ENCODE peak calls at places on chromosomes 6 and 20, in eight cellular contexts. X, F, E, L, D, T, N and Q are unnamed samples.

GRCh38 chr6:73058736-73059135 is 166.6 kb downstream of the KHDC1L start:
- DNase-seq in T (no peak), F (no peak), L (no peak), D (no peak), E (no peak), N (no peak), X (no peak), Q (no peak)

GRCh38 chr6:133893324-133893692 is 4.4 kb downstream of the TCF21 start:
- DNase-seq in D (no peak), X (no peak), E (no peak), F (no peak), L (no peak), N (no peak), T (no peak), Q (no peak)

GRCh38 chr20:38878798-38879197 is 47.4 kb upstream of the FAM83D start:
- DNase-seq in E (no peak), T (no peak), N (no peak), L (no peak), X (no peak), D (no peak), F (no peak), Q (no peak)

GRCh38 chr6:26270903-26271639 is 93.9 kb upstream of the BTN3A2 start:
- DNase-seq in E (no peak), L (peak; percentile 75), F (no peak), X (peak; percentile 84), T (peak; percentile 17), D (peak; percentile 77), N (peak; percentile 82), Q (no peak)

GRCh38 chr6:16929814-16930213 is 168.6 kb upstream of the ATXN1 start:
- DNase-seq in E (no peak), X (no peak), N (no peak), L (no peak), T (no peak), D (no peak), F (no peak), Q (no peak)

GRCh38 chr6:296151-297122 is 4.2 kb downstream of the DUSP22 start:
- DNase-seq in X (peak; percentile 34), E (no peak), T (no peak), N (no peak), L (no peak), D (peak; percentile 76), F (no peak), Q (no peak)

GRCh38 chr6:4892785-4893485 is 110.9 kb downstream of the RPP40 start:
- DNase-seq in F (no peak), D (no peak), N (no peak), X (no peak), L (no peak), T (no peak), E (no peak), Q (no peak)

GRCh38 chr6:125354649-125355048 is 52.9 kb upstream of the HDDC2 start:
- DNase-seq in L (no peak), D (no peak), X (no peak), T (no peak), E (no peak), F (no peak), N (no peak), Q (no peak)

GRCh38 chr6:21299216-21299615 is 294.3 kb upstream of the SOX4 start:
- DNase-seq in L (no peak), N (no peak), T (no peak), X (no peak), E (no peak), F (no peak), D (no peak), Q (no peak)

GRCh38 chr6:92827104-92827503 is 592.3 kb downstream of the EPHA7 start:
- DNase-seq in D (no peak), L (no peak), T (no peak), N (no peak), F (no peak), E (no peak), X (no peak), Q (no peak)

GRCh38 chr20:25077610-25078169 is 4.3 kb downstream of the VSX1 start:
- DNase-seq in F (peak; percentile 60), L (no peak), N (peak; percentile 66), E (no peak), X (no peak), D (peak; percentile 74), T (no peak), Q (peak; percentile 26)

GRCh38 chr6:7787137-7787575 is 61.3 kb downstream of the BMP6 start:
- DNase-seq in D (no peak), E (no peak), T (no peak), N (peak; percentile 43), X (no peak), L (no peak), F (no peak), Q (no peak)

GRCh38 chr6:86706449-86706848 is 230.9 kb upstream of the HTR1E start:
- DNase-seq in L (no peak), F (no peak), X (no peak), T (no peak), D (no peak), N (no peak), E (no peak), Q (no peak)

GRCh38 chr20:37580069-37580468 is 52.4 kb upstream of the BLCAP start:
- DNase-seq in L (no peak), D (no peak), E (no peak), N (no peak), T (no peak), F (no peak), X (no peak), Q (no peak)

GRCh38 chr6:90231308-90231707 is 65.3 kb downstream of the BACH2 start:
- DNase-seq in F (no peak), D (no peak), L (no peak), X (no peak), T (no peak), N (no peak), E (no peak), Q (no peak)

GRCh38 chr6:38322123-38322522 is 317.6 kb downstream of the BTBD9 start:
- DNase-seq in E (no peak), X (no peak), L (no peak), D (no peak), T (no peak), F (no peak), N (no peak), Q (no peak)

GRCh38 chr20:37071481-37071911 is 24.3 kb downstream of the RBL1 start:
- DNase-seq in E (peak; percentile 56), F (no peak), T (no peak), N (no peak), X (peak; percentile 30), L (no peak), D (no peak), Q (no peak)

GRCh38 chr6:28606424-28607391 is 81.0 kb downstream of the GPX5 start:
- DNase-seq in N (peak; percentile 57), E (no peak), T (no peak), F (peak; percentile 83), L (no peak), X (no peak), D (no peak), Q (no peak)

GRCh38 chr6:164442572-164442971 is 866.8 kb downstream of the C6orf118 start:
- DNase-seq in N (no peak), D (no peak), L (no peak), T (no peak), F (no peak), E (no peak), X (no peak), Q (no peak)

GRCh38 chr6:45448417-45449389 is 71.0 kb upstream of the SUPT3H start:
- DNase-seq in E (no peak), N (no peak), D (no peak), T (no peak), F (no peak), X (no peak), L (no peak), Q (no peak)

GRCh38 chr6:12298017-12298958 is 8.1 kb downstream of the EDN1 start:
- DNase-seq in E (no peak), X (no peak), L (no peak), F (no peak), N (no peak), D (no peak), T (no peak), Q (no peak)

GRCh38 chr6:117615981-117616961 is 14.0 kb upstream of the GOPC start:
- DNase-seq in L (no peak), N (no peak), T (no peak), E (no peak), X (peak; percentile 41), D (no peak), F (no peak), Q (no peak)

GRCh38 chr20:35283441-35284266 is 918 bp downstream of the EIF6 start:
- DNase-seq in X (no peak), D (no peak), F (no peak), L (no peak), E (no peak), N (no peak), T (no peak), Q (no peak)

GRCh38 chr6:30740540-30740870 is 2.0 kb downstream of the FLOT1 start:
- DNase-seq in X (no peak), T (no peak), D (no peak), N (no peak), F (no peak), E (no peak), L (no peak), Q (no peak)
- H3K27ac ChIP-seq in X (no peak overlapping the region), T (peak overlapping the region; percentile 98), D (peak overlapping the region; percentile 6), N (no peak overlapping the region), F (no peak overlapping the region), E (peak overlapping the region; percentile 100), L (no peak overlapping the region), Q (no peak overlapping the region)

GRCh38 chr20:51034988-51035656 is 12.2 kb upstream of the KCNG1 start:
- DNase-seq in F (no peak), T (no peak), N (no peak), E (no peak), L (no peak), X (no peak), D (no peak), Q (no peak)
- H3K27ac ChIP-seq in F (peak overlapping the region; percentile 87), T (no peak overlapping the region), N (no peak overlapping the region), E (no peak overlapping the region), L (no peak overlapping the region), X (no peak overlapping the region), D (no peak overlapping the region), Q (no peak overlapping the region)

GRCh38 chr20:34017610-34018009 is 23.9 kb downstream of the RALY start:
- DNase-seq in D (no peak), N (no peak), L (no peak), X (no peak), E (peak; percentile 79), T (no peak), F (no peak), Q (no peak)
- H3K27ac ChIP-seq in D (no peak overlapping the region), N (no peak overlapping the region), L (no peak overlapping the region), X (no peak overlapping the region), E (peak overlapping the region; percentile 52), T (no peak overlapping the region), F (no peak overlapping the region), Q (no peak overlapping the region)

DNA sequence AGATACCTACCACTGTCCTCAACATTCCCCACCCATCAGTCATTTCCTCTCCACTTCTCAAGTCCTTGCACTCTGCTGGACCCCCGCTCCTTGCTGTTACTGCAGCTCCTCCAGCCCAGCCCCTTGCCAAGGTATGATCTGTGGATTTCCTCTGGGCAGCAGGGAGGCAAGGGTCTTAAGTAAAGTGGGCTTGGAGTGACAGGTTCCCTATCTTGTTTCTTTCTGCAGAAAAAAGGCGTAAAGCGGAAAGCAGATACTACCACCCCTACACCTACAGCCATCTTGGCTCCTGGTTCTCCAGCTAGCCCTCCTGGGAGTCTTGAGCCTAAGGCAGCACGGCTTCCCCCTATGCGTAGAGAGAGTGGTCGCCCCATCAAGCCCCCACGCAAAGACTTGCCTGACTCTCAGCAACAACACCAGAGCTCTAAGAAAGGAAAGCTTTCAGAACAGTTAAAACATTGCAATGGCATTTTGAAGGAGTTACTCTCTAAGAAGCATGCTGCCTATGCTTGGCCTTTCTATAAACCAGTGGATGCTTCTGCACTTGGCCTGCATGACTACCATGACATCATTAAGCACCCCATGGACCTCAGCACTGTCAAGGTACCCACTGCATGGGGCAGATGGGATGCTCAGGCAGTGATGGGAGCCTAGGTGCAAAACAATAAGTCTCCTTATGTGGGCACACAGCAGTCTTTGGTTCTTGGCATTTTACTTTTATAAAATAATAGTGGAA is 8.1 kb downstream of the BRD2 start:
- DNase-seq in F (no peak), D (no peak), E (no peak), N (no peak), L (no peak), T (no peak), X (no peak), Q (no peak)
- H3K27ac ChIP-seq in F (no peak overlapping the region), D (no peak overlapping the region), E (peak overlapping the region; percentile 20), N (no peak overlapping the region), L (no peak overlapping the region), T (peak overlapping the region; percentile 15), X (no peak overlapping the region), Q (no peak overlapping the region)